ENCODE peak calls at places on chromosomes 11 and 22, in four cellular contexts. X is naive thymus-derived CD4-positive, alpha-beta T cell; U is left ventricle myocardium inferior; O is choroid plexus epithelial cell. S is an unnamed sample.
A peak's percentile ranks its signal among the peaks of the same experiment; 100 is the strongest.

GRCh38 chr11:118114266-118114665 is 27.5 kb upstream of the SMIM35 start:
- DNase-seq in U (no peak), X (no peak), O (no peak), S (no peak)

GRCh38 chr11:56740886-56741285 is 7.6 kb downstream of the OR9G4 start:
- DNase-seq in O (no peak), U (no peak), X (no peak), S (no peak)

GRCh38 chr11:58745705-58746364 is 14.1 kb upstream of the GLYAT start:
- DNase-seq in O (no peak), U (no peak), X (no peak), S (no peak)

GRCh38 chr22:24289138-24289537 is 18.5 kb downstream of the SPECC1L start:
- DNase-seq in X (no peak), U (no peak), O (peak; percentile 63), S (no peak)

GRCh38 chr22:50118557-50119168 is 28.9 kb downstream of the MOV10L1 start:
- DNase-seq in O (peak; percentile 99), U (no peak), X (no peak), S (no peak)

GRCh38 chr11:77665240-77665965 is 27.8 kb upstream of the CLNS1A start:
- DNase-seq in X (no peak), O (no peak), U (no peak), S (no peak)

GRCh38 chr22:42623756-42624446 is 9.2 kb upstream of the POLDIP3 start:
- DNase-seq in U (no peak), X (no peak), O (no peak), S (no peak)

GRCh38 chr22:30861131-30861530 is 107.4 kb downstream of the MORC2 start:
- DNase-seq in X (no peak), U (no peak), O (no peak), S (no peak)

GRCh38 chr11:95937358-95937757 is 13.5 kb upstream of the MTMR2 start:
- DNase-seq in X (no peak), U (no peak), O (no peak), S (no peak)

GRCh38 chr11:15053201-15053685 is 20.1 kb upstream of the CALCB start:
- DNase-seq in X (no peak), U (no peak), O (peak; percentile 12), S (no peak)

GRCh38 chr22:44919691-44920090 is 90.1 kb downstream of the PHF21B start:
- DNase-seq in X (no peak), O (no peak), U (peak; percentile 6), S (no peak)

GRCh38 chr11:26947379-26947844 is 46.5 kb upstream of the FIBIN start:
- DNase-seq in O (peak; percentile 100), X (no peak), U (no peak), S (no peak)

GRCh38 chr11:44931466-44931865 is 19.2 kb downstream of the TP53I11 start:
- DNase-seq in O (no peak), U (no peak), X (no peak), S (no peak)

GRCh38 chr11:69947772-69948255 is 128.6 kb upstream of the FGF3 start:
- DNase-seq in X (no peak), U (peak; percentile 1), O (no peak), S (no peak)

GRCh38 chr11:116731097-116731761 is 41.6 kb downstream of the BUD13 start:
- DNase-seq in U (no peak), O (peak; percentile 6), X (no peak), S (no peak)

GRCh38 chr22:17118342-17118741 is 2.8 kb downstream of the TMEM121B start:
- DNase-seq in O (no peak), X (no peak), U (no peak), S (no peak)
- H3K4me3 ChIP-seq in O (no peak overlapping the region), X (peak overlapping the region; percentile 15), U (no peak overlapping the region), S (no peak overlapping the region)

DNA sequence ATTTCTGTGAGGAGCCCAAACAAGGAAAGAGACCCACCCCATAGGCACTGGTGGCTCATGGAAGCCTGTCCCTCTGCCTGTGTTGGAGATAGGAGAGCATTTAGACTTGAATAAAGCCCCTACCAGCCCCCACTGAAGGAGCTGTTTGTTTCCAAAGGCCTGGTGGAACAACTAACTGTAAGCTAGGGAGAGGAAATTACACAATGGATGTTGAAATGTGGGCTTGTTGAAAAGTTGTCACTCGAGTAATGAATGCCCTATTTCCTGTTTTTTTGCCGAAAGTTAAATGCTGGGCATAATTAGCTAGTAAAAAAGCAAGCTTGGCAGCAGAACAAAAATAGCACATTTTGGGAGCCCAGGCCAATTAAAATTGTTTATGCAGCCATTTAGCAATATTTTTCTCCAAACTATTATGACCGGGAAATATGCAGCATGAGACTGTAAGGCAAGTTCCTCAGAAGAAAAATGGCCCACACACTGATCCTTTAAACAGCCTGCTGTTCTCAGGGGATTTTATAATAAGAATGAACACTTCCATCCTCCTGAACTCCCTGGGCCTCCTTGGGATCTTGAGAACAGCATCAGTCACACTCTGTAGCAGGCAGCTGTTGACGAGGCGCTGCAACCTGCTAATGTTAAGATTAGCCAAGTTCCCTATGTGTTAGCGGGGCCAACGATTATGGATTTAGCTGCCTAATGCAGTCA is 38.6 kb upstream of the LMO2 start:
- DNase-seq in U (peak; percentile 17), X (no peak), O (peak; percentile 72), S (no peak)
- H3K4me3 ChIP-seq in U (no peak overlapping the region), X (no peak overlapping the region), O (no peak overlapping the region), S (no peak overlapping the region)

GRCh38 chr11:72061739-72062396 is 18.5 kb downstream of the NUMA1 start:
- DNase-seq in U (no peak), X (no peak), O (no peak), S (no peak)
- H3K4me3 ChIP-seq in U (no peak overlapping the region), X (no peak overlapping the region), O (no peak overlapping the region), S (no peak overlapping the region)

GRCh38 chr11:20363500-20364411 is at the start of gene HTATIP2:
- DNase-seq in O (peak; percentile 33), X (peak; percentile 65), U (peak; percentile 77), S (peak; percentile 80)

GRCh38 chr11:20364412-20364792 is 888 bp downstream of the HTATIP2 start:
- DNase-seq in O (no peak), X (no peak), U (no peak), S (no peak)

GRCh38 chr11:20368441-20368840 is 4.9 kb downstream of the HTATIP2 start:
- DNase-seq in X (no peak), U (no peak), O (no peak), S (no peak)

GRCh38 chr11:20369816-20370215 is 6.3 kb downstream of the HTATIP2 start:
- DNase-seq in X (no peak), O (no peak), U (no peak), S (no peak)

DNA sequence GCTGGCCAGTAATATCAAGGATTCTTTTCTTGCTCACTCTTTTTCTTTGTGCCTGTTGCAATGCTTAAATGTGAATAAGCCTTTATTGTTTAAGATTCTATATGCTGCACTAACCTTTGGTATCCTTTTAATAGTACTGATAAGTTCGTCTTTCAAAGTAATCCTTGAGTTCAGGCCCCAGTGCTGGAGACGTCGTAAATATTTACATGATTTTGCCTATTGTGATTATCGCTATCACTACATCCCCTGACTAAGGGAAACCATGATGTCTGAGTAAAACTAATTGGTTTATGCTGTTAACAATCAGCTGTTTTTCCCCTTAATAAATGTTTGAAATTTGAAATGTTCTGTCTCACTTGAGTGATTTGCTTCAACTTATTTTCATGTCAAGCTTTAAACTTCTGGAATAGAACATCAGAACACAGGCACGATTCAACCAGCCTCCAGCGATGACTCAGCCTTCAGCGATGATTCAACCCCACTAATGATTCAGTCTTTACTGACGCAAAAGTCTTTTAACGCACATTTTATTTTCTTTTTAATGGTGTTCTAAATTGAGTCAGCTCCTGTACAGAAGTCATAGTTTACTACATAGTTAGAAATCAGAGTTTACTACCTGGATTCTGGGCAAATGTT is 3.9 kb downstream of the HTATIP2 start:
- DNase-seq in O (peak; percentile 89), U (no peak), X (no peak), S (no peak)
- H3K4me3 ChIP-seq in O (no peak overlapping the region), U (no peak overlapping the region), X (no peak overlapping the region), S (no peak overlapping the region)

DNA sequence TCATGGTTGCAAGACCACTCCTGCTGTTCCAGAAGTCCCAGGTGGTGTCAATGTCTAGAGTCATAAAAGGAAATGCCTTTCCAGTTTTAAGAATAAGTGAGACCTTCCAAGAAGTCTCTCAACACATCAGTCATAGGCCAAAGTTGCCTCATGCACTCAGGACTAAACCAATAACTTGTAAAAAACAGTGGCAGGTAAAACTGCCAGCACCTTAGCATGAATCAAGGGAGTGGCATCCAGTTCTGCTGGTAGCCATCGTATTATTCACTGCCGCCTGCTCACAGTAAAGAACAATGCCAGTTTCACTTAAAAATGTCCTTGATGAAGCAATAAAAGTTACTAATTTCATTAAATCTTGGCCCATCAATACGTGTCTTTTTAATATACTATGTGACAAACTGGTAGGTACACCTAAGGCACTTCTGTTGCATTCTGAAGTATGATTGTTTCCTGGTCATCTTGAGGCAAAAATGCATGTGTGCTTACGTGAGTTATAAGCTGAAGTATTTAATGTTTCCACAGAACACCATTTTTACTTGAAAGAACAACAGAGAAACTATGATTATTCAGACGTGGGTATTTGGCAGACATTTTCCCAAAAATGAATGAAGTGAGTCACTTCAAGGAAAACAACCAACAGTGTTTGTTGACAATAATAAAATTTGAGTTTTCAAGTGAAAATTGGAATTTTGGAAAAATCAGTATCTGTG is 125.2 kb upstream of the SNX19 start:
- DNase-seq in O (no peak), X (no peak), U (no peak), S (no peak)
- H3K4me3 ChIP-seq in O (no peak overlapping the region), X (no peak overlapping the region), U (no peak overlapping the region), S (no peak overlapping the region)

DNA sequence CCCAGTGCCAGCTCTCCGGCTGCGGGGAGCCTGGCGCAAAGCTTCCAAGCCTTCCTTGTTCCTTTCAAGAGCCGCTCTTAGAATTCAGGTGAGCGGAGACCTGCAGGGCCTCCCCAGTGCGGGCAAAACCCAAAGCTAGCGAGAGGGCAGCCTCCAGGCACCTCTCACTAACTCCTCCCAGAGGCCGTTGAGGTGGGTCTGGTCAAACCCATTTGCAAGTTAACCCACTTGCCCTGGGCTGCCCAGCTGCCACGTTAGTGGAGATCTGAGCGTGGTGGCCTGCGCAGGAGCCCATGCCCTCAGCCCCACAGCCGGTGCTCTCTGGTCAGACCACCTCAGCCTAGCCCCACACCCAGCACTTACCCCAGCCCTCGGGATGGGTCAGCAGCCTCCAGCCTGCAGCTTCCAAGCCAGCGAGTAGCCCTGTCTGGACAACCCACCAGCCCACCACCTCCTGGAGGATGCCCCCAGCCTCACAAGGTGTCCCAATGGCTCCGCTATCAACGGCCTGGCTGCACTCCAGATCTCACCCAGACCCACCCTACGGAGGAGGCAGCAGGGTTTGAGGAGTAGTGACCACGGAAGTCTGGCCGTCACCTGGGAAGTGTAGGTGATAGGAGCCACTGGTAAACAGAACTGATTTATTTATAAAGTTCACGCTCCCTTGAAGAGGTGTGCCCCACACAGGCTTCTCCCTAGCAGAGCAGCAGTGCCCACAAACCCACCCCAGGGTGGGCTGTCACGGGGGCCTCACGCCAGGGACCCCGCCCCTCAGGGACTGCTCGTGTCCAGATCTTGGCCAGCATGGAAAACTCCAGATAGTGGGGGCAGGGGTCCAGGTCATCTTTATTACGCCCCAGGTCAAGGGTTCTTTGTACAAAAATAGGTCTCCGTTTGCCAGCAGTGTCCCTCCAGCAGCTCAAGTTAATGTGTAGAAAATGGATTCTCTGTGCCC is 2.2 kb downstream of the ASCL2 start:
- DNase-seq in O (no peak), U (no peak), X (no peak), S (no peak)
- H3K4me3 ChIP-seq in O (no peak overlapping the region), U (peak overlapping the region; percentile 64), X (no peak overlapping the region), S (no peak overlapping the region)